ENCODE peak calls at places on chromosome 12, in nine cellular contexts. One of them, this sample, is unnamed.

GRCh38 chr12:124976999-124977398 is 11.9 kb downstream of the DHX37 start:
- DNase-seq in AG10803: no peak
- DNase-seq in ascending aorta: no peak
- DNase-seq in cardiac fibroblast: no peak
- DNase-seq in AG04450: no peak
- DNase-seq in left ventricle myocardium inferior: no peak
- DNase-seq in psoas muscle: no peak
- DNase-seq in fibroblast of villous mesenchyme: no peak
- DNase-seq in LNCaP clone FGC: no peak
- DNase-seq in this sample: no peak

GRCh38 chr12:3717283-3717974 is 35.5 kb downstream of the CRACR2A start:
- DNase-seq in LNCaP clone FGC: no peak
- DNase-seq in fibroblast of villous mesenchyme: no peak
- DNase-seq in ascending aorta: no peak
- DNase-seq in AG04450: no peak
- DNase-seq in psoas muscle: no peak
- DNase-seq in left ventricle myocardium inferior: no peak
- DNase-seq in cardiac fibroblast: no peak
- DNase-seq in AG10803: no peak
- DNase-seq in this sample: no peak

GRCh38 chr12:131861261-131862083 is 33.0 kb upstream of the ULK1 start:
- DNase-seq in psoas muscle: no peak
- DNase-seq in fibroblast of villous mesenchyme: no peak
- DNase-seq in cardiac fibroblast: no peak
- DNase-seq in AG10803: no peak
- DNase-seq in LNCaP clone FGC: no peak
- DNase-seq in left ventricle myocardium inferior: no peak
- DNase-seq in ascending aorta: no peak
- DNase-seq in AG04450: no peak
- DNase-seq in this sample: no peak

GRCh38 chr12:67940780-67941243 is 48.4 kb upstream of the IFNG-AS1 start:
- DNase-seq in ascending aorta: no peak
- DNase-seq in AG04450: peak
- DNase-seq in left ventricle myocardium inferior: no peak
- DNase-seq in psoas muscle: no peak
- DNase-seq in cardiac fibroblast: peak
- DNase-seq in LNCaP clone FGC: no peak
- DNase-seq in AG10803: peak
- DNase-seq in fibroblast of villous mesenchyme: peak
- DNase-seq in this sample: peak

GRCh38 chr12:89448526-89448925 is 76.1 kb downstream of the GALNT4 start:
- DNase-seq in cardiac fibroblast: no peak
- DNase-seq in left ventricle myocardium inferior: no peak
- DNase-seq in ascending aorta: no peak
- DNase-seq in AG10803: no peak
- DNase-seq in LNCaP clone FGC: no peak
- DNase-seq in psoas muscle: no peak
- DNase-seq in fibroblast of villous mesenchyme: no peak
- DNase-seq in AG04450: no peak
- DNase-seq in this sample: no peak

GRCh38 chr12:34219046-34219770 is 196.9 kb downstream of the ALG10 start:
- DNase-seq in cardiac fibroblast: no peak
- DNase-seq in psoas muscle: no peak
- DNase-seq in LNCaP clone FGC: no peak
- DNase-seq in ascending aorta: no peak
- DNase-seq in AG04450: no peak
- DNase-seq in left ventricle myocardium inferior: no peak
- DNase-seq in AG10803: peak
- DNase-seq in fibroblast of villous mesenchyme: no peak
- DNase-seq in this sample: no peak

GRCh38 chr12:27817761-27818160 is 37.7 kb upstream of the MANSC4 start:
- DNase-seq in cardiac fibroblast: no peak
- DNase-seq in psoas muscle: no peak
- DNase-seq in left ventricle myocardium inferior: no peak
- DNase-seq in AG04450: no peak
- DNase-seq in LNCaP clone FGC: no peak
- DNase-seq in fibroblast of villous mesenchyme: no peak
- DNase-seq in ascending aorta: no peak
- DNase-seq in AG10803: peak
- DNase-seq in this sample: no peak

GRCh38 chr12:102920271-102920670 is 3.2 kb upstream of the PAH start:
- DNase-seq in fibroblast of villous mesenchyme: no peak
- DNase-seq in ascending aorta: no peak
- DNase-seq in psoas muscle: no peak
- DNase-seq in left ventricle myocardium inferior: no peak
- DNase-seq in cardiac fibroblast: no peak
- DNase-seq in AG10803: no peak
- DNase-seq in AG04450: no peak
- DNase-seq in LNCaP clone FGC: peak
- DNase-seq in this sample: no peak

GRCh38 chr12:85357609-85358008 is 77.6 kb downstream of the ALX1 start:
- DNase-seq in left ventricle myocardium inferior: no peak
- DNase-seq in AG04450: no peak
- DNase-seq in AG10803: no peak
- DNase-seq in ascending aorta: no peak
- DNase-seq in psoas muscle: no peak
- DNase-seq in fibroblast of villous mesenchyme: no peak
- DNase-seq in LNCaP clone FGC: peak
- DNase-seq in cardiac fibroblast: no peak
- DNase-seq in this sample: no peak

GRCh38 chr12:106085213-106085612 is 53.5 kb downstream of the NUAK1 start:
- DNase-seq in ascending aorta: no peak
- DNase-seq in LNCaP clone FGC: no peak
- DNase-seq in AG04450: no peak
- DNase-seq in AG10803: no peak
- DNase-seq in cardiac fibroblast: no peak
- DNase-seq in left ventricle myocardium inferior: no peak
- DNase-seq in fibroblast of villous mesenchyme: peak
- DNase-seq in psoas muscle: no peak
- DNase-seq in this sample: no peak

GRCh38 chr12:58918475-58918874 is 1.8 kb downstream of the LRIG3 start:
- DNase-seq in psoas muscle: no peak
- DNase-seq in ascending aorta: no peak
- DNase-seq in LNCaP clone FGC: no peak
- DNase-seq in fibroblast of villous mesenchyme: no peak
- DNase-seq in cardiac fibroblast: peak
- DNase-seq in AG10803: no peak
- DNase-seq in AG04450: no peak
- DNase-seq in left ventricle myocardium inferior: no peak
- DNase-seq in this sample: peak
- H3K4me3 ChIP-seq in psoas muscle: peak
- H3K4me3 ChIP-seq in ascending aorta: peak
- H3K4me3 ChIP-seq in LNCaP clone FGC: peak
- H3K4me3 ChIP-seq in fibroblast of villous mesenchyme: peak
- H3K4me3 ChIP-seq in cardiac fibroblast: peak
- H3K4me3 ChIP-seq in AG10803: peak
- H3K4me3 ChIP-seq in AG04450: peak
- H3K4me3 ChIP-seq in left ventricle myocardium inferior: peak
- H3K4me3 ChIP-seq in this sample: peak

GRCh38 chr12:44223736-44224135 is 387.9 kb downstream of the TMEM117 start:
- DNase-seq in psoas muscle: no peak
- DNase-seq in AG10803: no peak
- DNase-seq in LNCaP clone FGC: no peak
- DNase-seq in AG04450: no peak
- DNase-seq in fibroblast of villous mesenchyme: no peak
- DNase-seq in ascending aorta: no peak
- DNase-seq in cardiac fibroblast: no peak
- DNase-seq in left ventricle myocardium inferior: no peak
- DNase-seq in this sample: peak

GRCh38 chr12:44225128-44225527 is 389.2 kb downstream of the TMEM117 start:
- DNase-seq in psoas muscle: no peak
- DNase-seq in ascending aorta: no peak
- DNase-seq in fibroblast of villous mesenchyme: no peak
- DNase-seq in cardiac fibroblast: no peak
- DNase-seq in AG04450: no peak
- DNase-seq in left ventricle myocardium inferior: no peak
- DNase-seq in LNCaP clone FGC: no peak
- DNase-seq in AG10803: no peak
- DNase-seq in this sample: peak

GRCh38 chr12:44227601-44228000 is 391.7 kb downstream of the TMEM117 start:
- DNase-seq in left ventricle myocardium inferior: no peak
- DNase-seq in cardiac fibroblast: no peak
- DNase-seq in fibroblast of villous mesenchyme: peak
- DNase-seq in LNCaP clone FGC: no peak
- DNase-seq in ascending aorta: no peak
- DNase-seq in psoas muscle: no peak
- DNase-seq in AG04450: no peak
- DNase-seq in AG10803: peak
- DNase-seq in this sample: no peak

DNA sequence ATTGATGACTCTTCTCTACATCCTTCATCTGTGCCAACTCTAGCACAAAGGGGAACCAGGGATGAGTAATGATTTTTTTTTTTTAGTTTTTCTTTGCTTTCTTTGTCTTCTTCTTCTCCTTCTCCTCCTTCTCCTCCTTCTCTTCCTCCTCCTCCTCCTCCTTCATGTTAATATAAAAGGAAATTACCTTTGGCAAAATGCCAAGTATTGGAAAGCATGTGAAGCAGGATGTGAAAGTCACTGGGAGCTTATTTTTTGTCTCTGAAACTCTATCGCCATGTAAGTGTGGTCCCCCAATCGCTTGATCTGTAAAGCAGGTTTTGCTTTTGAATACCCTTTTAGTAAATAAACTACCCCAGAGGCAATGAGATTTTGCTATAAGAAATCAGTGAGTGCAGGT is 388.5 kb downstream of the TMEM117 start:
- DNase-seq in AG10803: no peak
- DNase-seq in psoas muscle: no peak
- DNase-seq in cardiac fibroblast: no peak
- DNase-seq in ascending aorta: no peak
- DNase-seq in AG04450: no peak
- DNase-seq in left ventricle myocardium inferior: no peak
- DNase-seq in fibroblast of villous mesenchyme: no peak
- DNase-seq in LNCaP clone FGC: no peak
- DNase-seq in this sample: no peak
- TF ChIP-seq CTCF in AG10803: no peak
- TF ChIP-seq CTCF in psoas muscle: no peak
- TF ChIP-seq CTCF in cardiac fibroblast: no peak
- TF ChIP-seq CTCF in ascending aorta: no peak
- TF ChIP-seq CTCF in AG04450: no peak
- TF ChIP-seq CTCF in left ventricle myocardium inferior: no peak
- TF ChIP-seq CTCF in fibroblast of villous mesenchyme: no peak
- TF ChIP-seq CTCF in LNCaP clone FGC: no peak
- TF ChIP-seq CTCF in this sample: no peak

DNA sequence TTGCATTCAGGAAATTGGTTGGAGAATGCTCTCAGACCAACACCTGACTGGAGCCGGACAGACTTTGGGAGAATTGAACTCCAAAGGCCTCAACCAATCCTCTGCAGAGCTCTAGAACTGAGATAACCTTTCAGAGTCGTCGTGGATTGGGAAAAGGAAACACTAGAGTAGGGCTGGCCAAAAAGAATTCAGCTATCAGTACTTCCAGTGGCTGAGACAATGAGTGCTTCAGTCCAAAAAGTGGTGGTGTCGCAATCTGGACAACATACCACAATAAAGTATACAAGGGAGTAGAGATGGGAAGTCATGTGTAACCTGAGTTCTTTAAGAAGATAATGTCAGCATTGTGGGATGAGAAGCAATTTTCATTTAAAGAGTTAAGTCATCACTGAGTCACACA is 377.1 kb downstream of the SLC16A7 start:
- DNase-seq in psoas muscle: no peak
- DNase-seq in fibroblast of villous mesenchyme: peak
- DNase-seq in LNCaP clone FGC: no peak
- DNase-seq in left ventricle myocardium inferior: no peak
- DNase-seq in cardiac fibroblast: peak
- DNase-seq in AG10803: peak
- DNase-seq in AG04450: peak
- DNase-seq in ascending aorta: no peak
- DNase-seq in this sample: peak
- H3K4me3 ChIP-seq in psoas muscle: no peak
- H3K4me3 ChIP-seq in fibroblast of villous mesenchyme: no peak
- H3K4me3 ChIP-seq in LNCaP clone FGC: no peak
- H3K4me3 ChIP-seq in left ventricle myocardium inferior: no peak
- H3K4me3 ChIP-seq in cardiac fibroblast: no peak
- H3K4me3 ChIP-seq in AG10803: no peak
- H3K4me3 ChIP-seq in AG04450: no peak
- H3K4me3 ChIP-seq in ascending aorta: no peak
- H3K4me3 ChIP-seq in this sample: no peak

GRCh38 chr12:107322063-107322462 is 228.7 kb upstream of the CRY1 start:
- DNase-seq in LNCaP clone FGC: no peak
- DNase-seq in ascending aorta: no peak
- DNase-seq in left ventricle myocardium inferior: no peak
- DNase-seq in cardiac fibroblast: no peak
- DNase-seq in fibroblast of villous mesenchyme: no peak
- DNase-seq in AG10803: no peak
- DNase-seq in psoas muscle: no peak
- DNase-seq in AG04450: no peak
- DNase-seq in this sample: no peak

GRCh38 chr12:107318804-107319535 is 225.6 kb upstream of the CRY1 start:
- DNase-seq in left ventricle myocardium inferior: no peak
- DNase-seq in psoas muscle: peak
- DNase-seq in cardiac fibroblast: peak
- DNase-seq in AG04450: no peak
- DNase-seq in AG10803: peak
- DNase-seq in fibroblast of villous mesenchyme: peak
- DNase-seq in LNCaP clone FGC: no peak
- DNase-seq in ascending aorta: no peak
- DNase-seq in this sample: peak

GRCh38 chr12:107319536-107320030 is 226.2 kb upstream of the CRY1 start:
- DNase-seq in AG10803: no peak
- DNase-seq in psoas muscle: no peak
- DNase-seq in LNCaP clone FGC: no peak
- DNase-seq in cardiac fibroblast: no peak
- DNase-seq in ascending aorta: no peak
- DNase-seq in fibroblast of villous mesenchyme: no peak
- DNase-seq in left ventricle myocardium inferior: no peak
- DNase-seq in AG04450: no peak
- DNase-seq in this sample: no peak

GRCh38 chr12:107320031-107320928 is 226.9 kb upstream of the CRY1 start:
- DNase-seq in AG10803: peak
- DNase-seq in cardiac fibroblast: peak
- DNase-seq in fibroblast of villous mesenchyme: peak
- DNase-seq in LNCaP clone FGC: peak
- DNase-seq in left ventricle myocardium inferior: peak
- DNase-seq in ascending aorta: no peak
- DNase-seq in psoas muscle: peak
- DNase-seq in AG04450: no peak
- DNase-seq in this sample: peak

DNA sequence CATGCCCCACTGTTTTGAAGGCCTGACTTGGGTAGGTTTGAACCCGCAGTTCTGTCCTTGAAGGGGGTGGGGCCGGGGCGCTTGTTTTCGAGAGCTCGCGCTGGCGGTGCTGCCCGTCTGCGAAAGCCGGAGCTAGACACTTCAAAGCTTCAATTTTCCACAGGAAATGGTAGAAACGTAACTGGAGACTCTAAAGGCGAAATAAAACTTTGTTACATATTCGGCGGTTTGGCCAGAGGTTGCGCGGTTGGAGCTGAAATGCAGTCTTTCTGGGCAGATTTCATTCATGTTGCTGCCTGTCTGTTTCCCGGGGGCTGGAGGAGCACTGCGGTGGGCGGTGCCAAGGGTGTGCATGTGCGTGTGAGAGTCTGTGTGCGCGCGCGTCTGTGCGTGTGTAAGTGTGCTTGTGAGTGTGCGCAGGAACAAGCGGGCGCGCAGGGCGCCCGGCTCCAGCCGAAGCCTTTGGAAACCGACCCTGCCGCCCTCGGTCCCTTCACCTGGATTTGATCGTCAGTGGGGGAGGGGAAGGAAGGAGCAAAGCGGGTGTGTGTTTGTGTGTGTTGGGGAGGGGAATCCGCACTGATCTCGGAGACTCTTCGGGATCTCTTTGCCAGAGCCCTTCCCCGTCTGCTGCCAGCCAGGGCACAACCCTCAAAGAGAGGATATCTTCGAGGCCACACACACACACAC is 227.7 kb upstream of the CRY1 start:
- DNase-seq in LNCaP clone FGC: no peak
- DNase-seq in psoas muscle: peak
- DNase-seq in AG10803: peak
- DNase-seq in ascending aorta: no peak
- DNase-seq in fibroblast of villous mesenchyme: peak
- DNase-seq in left ventricle myocardium inferior: no peak
- DNase-seq in cardiac fibroblast: peak
- DNase-seq in AG04450: no peak
- DNase-seq in this sample: peak
- TF ChIP-seq CTCF in LNCaP clone FGC: no peak
- TF ChIP-seq CTCF in psoas muscle: no peak
- TF ChIP-seq CTCF in AG10803: no peak
- TF ChIP-seq CTCF in ascending aorta: no peak
- TF ChIP-seq CTCF in fibroblast of villous mesenchyme: no peak
- TF ChIP-seq CTCF in left ventricle myocardium inferior: no peak
- TF ChIP-seq CTCF in cardiac fibroblast: no peak
- TF ChIP-seq CTCF in AG04450: no peak
- TF ChIP-seq CTCF in this sample: no peak